ENCODE peak calls at places on chromosomes 5 and 9, in six cellular contexts. One of them, this sample, is unnamed.

GRCh38 chr5:176629853-176630680 is at the start of the genes EIF4E1B and SNCB:
- DNase-seq in Right ventricle myocardium superior: no peak
- DNase-seq in activated CD8-positive, alpha-beta memory T cell treated with anti-CD3 and anti-CD28 coated beads, Interleukin-2, amount 50 U/mL, for 48 hours: peak
- DNase-seq in HL-60: no peak
- DNase-seq in HEK293T: peak
- DNase-seq in HFFc6: no peak
- DNase-seq in this sample: peak

GRCh38 chr9:107149756-107150155 is 133.3 kb upstream of the RAD23B start:
- DNase-seq in Right ventricle myocardium superior: no peak
- DNase-seq in activated CD8-positive, alpha-beta memory T cell treated with anti-CD3 and anti-CD28 coated beads, Interleukin-2, amount 50 U/mL, for 48 hours: no peak
- DNase-seq in HL-60: no peak
- DNase-seq in HEK293T: no peak
- DNase-seq in HFFc6: no peak
- DNase-seq in this sample: no peak

GRCh38 chr5:85263125-85263524 is 878.4 kb upstream of the EDIL3 start:
- DNase-seq in Right ventricle myocardium superior: no peak
- DNase-seq in activated CD8-positive, alpha-beta memory T cell treated with anti-CD3 and anti-CD28 coated beads, Interleukin-2, amount 50 U/mL, for 48 hours: no peak
- DNase-seq in HL-60: no peak
- DNase-seq in HEK293T: no peak
- DNase-seq in HFFc6: no peak
- DNase-seq in this sample: no peak

GRCh38 chr5:37436146-37436934 is 57.2 kb downstream of the WDR70 start:
- DNase-seq in Right ventricle myocardium superior: no peak
- DNase-seq in activated CD8-positive, alpha-beta memory T cell treated with anti-CD3 and anti-CD28 coated beads, Interleukin-2, amount 50 U/mL, for 48 hours: no peak
- DNase-seq in HL-60: no peak
- DNase-seq in HEK293T: no peak
- DNase-seq in HFFc6: no peak
- DNase-seq in this sample: peak

GRCh38 chr9:2808105-2808504 is 35.8 kb downstream of the PUM3 start:
- DNase-seq in Right ventricle myocardium superior: no peak
- DNase-seq in activated CD8-positive, alpha-beta memory T cell treated with anti-CD3 and anti-CD28 coated beads, Interleukin-2, amount 50 U/mL, for 48 hours: no peak
- DNase-seq in HL-60: no peak
- DNase-seq in HEK293T: no peak
- DNase-seq in HFFc6: no peak
- DNase-seq in this sample: no peak

GRCh38 chr5:177458912-177459350 is 12.3 kb downstream of the PRR7 start:
- DNase-seq in Right ventricle myocardium superior: no peak
- DNase-seq in activated CD8-positive, alpha-beta memory T cell treated with anti-CD3 and anti-CD28 coated beads, Interleukin-2, amount 50 U/mL, for 48 hours: no peak
- DNase-seq in HL-60: no peak
- DNase-seq in HEK293T: no peak
- DNase-seq in HFFc6: peak
- DNase-seq in this sample: no peak

GRCh38 chr9:109031241-109031640 is 17.9 kb upstream of the CTNNAL1 start:
- DNase-seq in Right ventricle myocardium superior: no peak
- DNase-seq in activated CD8-positive, alpha-beta memory T cell treated with anti-CD3 and anti-CD28 coated beads, Interleukin-2, amount 50 U/mL, for 48 hours: no peak
- DNase-seq in HL-60: no peak
- DNase-seq in HEK293T: no peak
- DNase-seq in HFFc6: no peak
- DNase-seq in this sample: no peak

GRCh38 chr9:20526500-20527319 is 95.6 kb downstream of the MLLT3 start:
- DNase-seq in Right ventricle myocardium superior: no peak
- DNase-seq in activated CD8-positive, alpha-beta memory T cell treated with anti-CD3 and anti-CD28 coated beads, Interleukin-2, amount 50 U/mL, for 48 hours: no peak
- DNase-seq in HL-60: no peak
- DNase-seq in HEK293T: no peak
- DNase-seq in HFFc6: peak
- DNase-seq in this sample: no peak

GRCh38 chr9:125911861-125912260 is 164.7 kb downstream of the PBX3 start:
- DNase-seq in Right ventricle myocardium superior: no peak
- DNase-seq in activated CD8-positive, alpha-beta memory T cell treated with anti-CD3 and anti-CD28 coated beads, Interleukin-2, amount 50 U/mL, for 48 hours: no peak
- DNase-seq in HL-60: no peak
- DNase-seq in HEK293T: no peak
- DNase-seq in HFFc6: no peak
- DNase-seq in this sample: peak

GRCh38 chr9:134066923-134067851 is 639 bp downstream of the BRD3 start:
- DNase-seq in Right ventricle myocardium superior: no peak
- DNase-seq in activated CD8-positive, alpha-beta memory T cell treated with anti-CD3 and anti-CD28 coated beads, Interleukin-2, amount 50 U/mL, for 48 hours: peak
- DNase-seq in HL-60: peak
- DNase-seq in HEK293T: peak
- DNase-seq in HFFc6: no peak
- DNase-seq in this sample: no peak

GRCh38 chr9:119114681-119115080 is 254.6 kb downstream of the BRINP1 start:
- DNase-seq in Right ventricle myocardium superior: no peak
- DNase-seq in activated CD8-positive, alpha-beta memory T cell treated with anti-CD3 and anti-CD28 coated beads, Interleukin-2, amount 50 U/mL, for 48 hours: no peak
- DNase-seq in HL-60: no peak
- DNase-seq in HEK293T: no peak
- DNase-seq in HFFc6: no peak
- DNase-seq in this sample: no peak

GRCh38 chr5:115898656-115899055 is 56.9 kb downstream of the AP3S1 start:
- DNase-seq in Right ventricle myocardium superior: no peak
- DNase-seq in activated CD8-positive, alpha-beta memory T cell treated with anti-CD3 and anti-CD28 coated beads, Interleukin-2, amount 50 U/mL, for 48 hours: no peak
- DNase-seq in HL-60: no peak
- DNase-seq in HEK293T: no peak
- DNase-seq in HFFc6: peak
- DNase-seq in this sample: no peak

GRCh38 chr5:91219803-91220371 is 163.2 kb downstream of the ARRDC3 start:
- DNase-seq in Right ventricle myocardium superior: peak
- DNase-seq in activated CD8-positive, alpha-beta memory T cell treated with anti-CD3 and anti-CD28 coated beads, Interleukin-2, amount 50 U/mL, for 48 hours: no peak
- DNase-seq in HL-60: no peak
- DNase-seq in HEK293T: peak
- DNase-seq in HFFc6: peak
- DNase-seq in this sample: no peak

GRCh38 chr5:75622564-75622963 is 11.3 kb downstream of the ANKDD1B start:
- DNase-seq in Right ventricle myocardium superior: no peak
- DNase-seq in activated CD8-positive, alpha-beta memory T cell treated with anti-CD3 and anti-CD28 coated beads, Interleukin-2, amount 50 U/mL, for 48 hours: no peak
- DNase-seq in HL-60: no peak
- DNase-seq in HEK293T: no peak
- DNase-seq in HFFc6: no peak
- DNase-seq in this sample: no peak

GRCh38 chr9:98057095-98057799 is 715 bp downstream of the NANS start:
- DNase-seq in Right ventricle myocardium superior: no peak
- DNase-seq in activated CD8-positive, alpha-beta memory T cell treated with anti-CD3 and anti-CD28 coated beads, Interleukin-2, amount 50 U/mL, for 48 hours: no peak
- DNase-seq in HL-60: no peak
- DNase-seq in HEK293T: peak
- DNase-seq in HFFc6: no peak
- DNase-seq in this sample: peak

GRCh38 chr9:95007470-95007869 is 281.0 kb downstream of the AOPEP start:
- DNase-seq in Right ventricle myocardium superior: no peak
- DNase-seq in activated CD8-positive, alpha-beta memory T cell treated with anti-CD3 and anti-CD28 coated beads, Interleukin-2, amount 50 U/mL, for 48 hours: no peak
- DNase-seq in HL-60: no peak
- DNase-seq in HEK293T: no peak
- DNase-seq in HFFc6: no peak
- DNase-seq in this sample: peak

GRCh38 chr5:39076757-39077475 is 2.7 kb upstream of the RICTOR start:
- DNase-seq in Right ventricle myocardium superior: no peak
- DNase-seq in activated CD8-positive, alpha-beta memory T cell treated with anti-CD3 and anti-CD28 coated beads, Interleukin-2, amount 50 U/mL, for 48 hours: no peak
- DNase-seq in HL-60: no peak
- DNase-seq in HEK293T: no peak
- DNase-seq in HFFc6: peak
- DNase-seq in this sample: no peak

GRCh38 chr5:144273232-144274027 is 102.8 kb downstream of the KCTD16 start:
- DNase-seq in Right ventricle myocardium superior: no peak
- DNase-seq in activated CD8-positive, alpha-beta memory T cell treated with anti-CD3 and anti-CD28 coated beads, Interleukin-2, amount 50 U/mL, for 48 hours: no peak
- DNase-seq in HL-60: no peak
- DNase-seq in HEK293T: no peak
- DNase-seq in HFFc6: no peak
- DNase-seq in this sample: no peak

GRCh38 chr9:88691811-88692210 is 156.8 kb downstream of the NXNL2 start:
- DNase-seq in Right ventricle myocardium superior: no peak
- DNase-seq in activated CD8-positive, alpha-beta memory T cell treated with anti-CD3 and anti-CD28 coated beads, Interleukin-2, amount 50 U/mL, for 48 hours: no peak
- DNase-seq in HL-60: no peak
- DNase-seq in HEK293T: no peak
- DNase-seq in HFFc6: no peak
- DNase-seq in this sample: no peak

GRCh38 chr5:141814064-141814982 is 63.9 kb downstream of the PCDH1 start:
- DNase-seq in Right ventricle myocardium superior: peak
- DNase-seq in activated CD8-positive, alpha-beta memory T cell treated with anti-CD3 and anti-CD28 coated beads, Interleukin-2, amount 50 U/mL, for 48 hours: peak
- DNase-seq in HL-60: peak
- DNase-seq in HEK293T: peak
- DNase-seq in HFFc6: no peak
- DNase-seq in this sample: peak

GRCh38 chr5:160366230-160366629 is 4.2 kb downstream of the C1QTNF2 start:
- DNase-seq in Right ventricle myocardium superior: no peak
- DNase-seq in activated CD8-positive, alpha-beta memory T cell treated with anti-CD3 and anti-CD28 coated beads, Interleukin-2, amount 50 U/mL, for 48 hours: no peak
- DNase-seq in HL-60: no peak
- DNase-seq in HEK293T: no peak
- DNase-seq in HFFc6: no peak
- DNase-seq in this sample: no peak